ENCODE peak calls at places on chromosomes 11 and 22, in five cellular contexts. P, N, E, D and R are unnamed samples.

GRCh38 chr11:132402056-132402684 is 1031.8 kb downstream of the NTM start:
- DNase-seq in P (peak; percentile 14), N (no peak), E (peak; percentile 72), D (peak; percentile 18), R (peak; percentile 39)

GRCh38 chr22:23117890-23118646 is 23.7 kb downstream of the RSPH14 start:
- DNase-seq in P (no peak), N (no peak), E (no peak), D (no peak), R (no peak)

GRCh38 chr11:83836883-83837654 is 550.9 kb upstream of the CCDC90B start:
- DNase-seq in P (peak; percentile 26), N (no peak), E (peak; percentile 66), D (no peak), R (peak; percentile 55)

GRCh38 chr11:75182652-75183051 is 31.7 kb downstream of the SLCO2B1 start:
- DNase-seq in P (no peak), N (no peak), E (no peak), D (peak; percentile 38), R (no peak)

GRCh38 chr22:38766076-38766777 is 10.4 kb upstream of the SUN2 start:
- DNase-seq in P (peak; percentile 38), N (no peak), E (peak; percentile 87), D (peak; percentile 38), R (peak; percentile 34)

GRCh38 chr22:48209473-48210271 is 1447.2 kb downstream of the TBC1D22A start:
- DNase-seq in P (no peak), N (no peak), E (no peak), D (no peak), R (no peak)

GRCh38 chr11:87445002-87445401 is 407.3 kb downstream of the TMEM135 start:
- DNase-seq in P (no peak), N (no peak), E (no peak), D (no peak), R (no peak)

GRCh38 chr11:60951909-60952741 is at the start of gene SLC15A3:
- DNase-seq in P (peak; percentile 14), N (peak; percentile 33), E (no peak), D (peak; percentile 71), R (no peak)

GRCh38 chr11:75733346-75734107 is 15.9 kb downstream of the MOGAT2 start:
- DNase-seq in P (no peak), N (no peak), E (no peak), D (peak; percentile 27), R (no peak)

GRCh38 chr11:44643207-44643606 is 77.7 kb downstream of the CD82 start:
- DNase-seq in P (no peak), N (no peak), E (no peak), D (no peak), R (no peak)

GRCh38 chr11:92342886-92343285 is 118.3 kb downstream of the FAT3 start:
- DNase-seq in P (no peak), N (no peak), E (no peak), D (no peak), R (no peak)

GRCh38 chr11:48063424-48063978 is 83.1 kb downstream of the PTPRJ start:
- DNase-seq in P (no peak), N (no peak), E (no peak), D (no peak), R (no peak)

GRCh38 chr22:43423046-43423445 is 11.2 kb downstream of the MPPED1 start:
- DNase-seq in P (no peak), N (no peak), E (no peak), D (no peak), R (no peak)

GRCh38 chr11:113392522-113392921 is 4.9 kb downstream of the ANKK1 start:
- DNase-seq in P (no peak), N (no peak), E (no peak), D (no peak), R (no peak)

GRCh38 chr22:27726726-27727449 is 74.7 kb downstream of the MN1 start:
- DNase-seq in P (no peak), N (no peak), E (no peak), D (peak; percentile 72), R (no peak)

GRCh38 chr11:1544536-1544935 is 27.5 kb downstream of the DUSP8 start:
- DNase-seq in P (no peak), N (no peak), E (no peak), D (no peak), R (no peak)

GRCh38 chr22:21042978-21043855 is 2.5 kb upstream of the LRRC74B start:
- DNase-seq in P (no peak), N (no peak), E (no peak), D (no peak), R (no peak)

GRCh38 chr22:43637267-43637666 is 174.8 kb downstream of the EFCAB6 start:
- DNase-seq in P (no peak), N (no peak), E (no peak), D (no peak), R (no peak)

GRCh38 chr11:44178381-44178780 is 82.9 kb downstream of the EXT2 start:
- DNase-seq in P (no peak), N (no peak), E (no peak), D (no peak), R (no peak)

GRCh38 chr11:123570939-123571590 is 83.4 kb downstream of the SCN3B start:
- DNase-seq in P (no peak), N (no peak), E (no peak), D (no peak), R (no peak)

GRCh38 chr11:132704796-132705375 is 827.4 kb downstream of the OPCML start:
- DNase-seq in P (no peak), N (no peak), E (no peak), D (no peak), R (no peak)

GRCh38 chr11:102121329-102121728 is 11.1 kb downstream of the YAP1 start:
- DNase-seq in P (no peak), N (no peak), E (no peak), D (no peak), R (no peak)

GRCh38 chr11:69640995-69641581 is at the start of gene CCND1:
- DNase-seq in P (peak; percentile 30), N (peak; percentile 34), E (no peak), D (peak; percentile 76), R (peak; percentile 17)

GRCh38 chr11:4048340-4048739 is 46.3 kb upstream of the RRM1 start:
- DNase-seq in P (no peak), N (no peak), E (no peak), D (no peak), R (no peak)

DNA sequence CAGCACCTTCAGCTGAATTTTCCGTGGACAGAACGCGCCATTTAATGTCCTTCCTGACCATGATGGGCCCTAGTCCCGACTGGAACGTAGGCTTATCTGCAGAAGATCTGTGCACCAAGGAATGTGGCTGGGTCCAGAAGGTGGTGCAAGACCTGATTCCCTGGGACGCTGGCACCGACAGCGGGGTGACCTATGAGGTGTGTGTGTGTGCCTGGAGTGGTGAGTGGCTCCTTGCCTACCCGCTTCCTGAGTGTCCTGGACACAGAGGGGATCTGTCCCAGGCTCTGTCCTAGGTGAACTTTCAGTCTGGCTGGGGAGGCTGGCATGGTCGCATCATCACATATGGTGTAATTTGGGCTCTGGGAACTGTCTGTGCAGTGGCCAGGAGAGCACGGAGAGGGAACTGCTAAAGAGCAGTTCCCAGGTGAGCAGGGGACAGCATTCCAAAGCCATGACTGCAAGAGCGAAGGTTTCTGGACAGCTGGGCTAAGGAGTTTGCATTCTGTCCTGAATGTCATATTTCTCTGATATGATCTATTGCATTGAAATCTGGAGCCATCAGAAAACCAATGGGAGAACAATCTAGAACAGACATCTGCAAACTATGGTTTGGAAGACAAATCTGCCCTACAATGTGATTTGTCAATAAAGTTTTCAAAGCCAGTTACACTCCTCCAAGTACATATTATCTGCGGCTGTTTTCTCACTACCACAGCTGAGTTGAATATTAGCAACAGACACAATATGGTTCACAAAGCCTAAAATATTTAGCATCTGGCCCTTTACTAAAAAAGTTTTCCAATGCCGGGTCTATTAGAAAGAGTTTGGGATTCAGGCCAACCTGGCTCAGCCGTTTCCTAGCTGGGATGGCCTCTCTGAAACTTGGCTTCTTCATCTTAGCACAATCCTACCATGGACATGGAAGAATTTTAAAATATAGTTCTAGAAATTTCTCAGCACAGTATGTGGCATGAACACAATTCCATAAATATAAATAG is 104.2 kb downstream of the RRAS2 start:
- DNase-seq in P (no peak), N (no peak), E (no peak), D (no peak), R (no peak)
- H3K27ac ChIP-seq in P (no peak overlapping the region), N (no peak overlapping the region), E (no peak overlapping the region), D (no peak overlapping the region), R (no peak overlapping the region)

DNA sequence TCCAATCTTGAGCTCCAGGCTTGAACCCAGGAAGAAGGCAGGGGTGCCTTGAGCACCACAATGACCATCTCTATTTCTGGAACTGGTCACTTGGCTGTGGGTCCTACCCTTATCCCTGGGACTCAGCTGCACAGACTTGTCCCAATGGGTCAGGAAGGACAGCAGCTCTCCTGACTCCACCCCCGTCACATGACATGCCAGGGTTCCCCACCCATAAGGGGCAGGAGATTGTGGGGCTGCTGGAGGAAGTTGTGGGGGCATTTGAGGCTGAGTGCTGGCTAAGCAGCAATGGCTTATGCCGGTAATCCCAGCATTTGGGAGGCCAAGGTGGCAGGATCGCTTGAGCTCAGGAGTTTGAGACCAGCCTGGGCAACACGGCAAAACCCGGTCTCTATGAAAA is 56.2 kb downstream of the NFAM1 start:
- DNase-seq in P (no peak), N (no peak), E (no peak), D (peak; percentile 31), R (no peak)
- H3K27ac ChIP-seq in P (no peak overlapping the region), N (no peak overlapping the region), E (no peak overlapping the region), D (peak overlapping the region; percentile 6), R (no peak overlapping the region)

GRCh38 chr11:27013741-27014415 is 20.0 kb downstream of the FIBIN start:
- DNase-seq in P (no peak), N (no peak), E (no peak), D (no peak), R (no peak)

GRCh38 chr11:27008811-27009535 is 15.1 kb downstream of the FIBIN start:
- DNase-seq in P (no peak), N (no peak), E (no peak), D (no peak), R (no peak)

GRCh38 chr11:27011560-27012253 is 17.8 kb downstream of the FIBIN start:
- DNase-seq in P (no peak), N (no peak), E (no peak), D (no peak), R (no peak)

DNA sequence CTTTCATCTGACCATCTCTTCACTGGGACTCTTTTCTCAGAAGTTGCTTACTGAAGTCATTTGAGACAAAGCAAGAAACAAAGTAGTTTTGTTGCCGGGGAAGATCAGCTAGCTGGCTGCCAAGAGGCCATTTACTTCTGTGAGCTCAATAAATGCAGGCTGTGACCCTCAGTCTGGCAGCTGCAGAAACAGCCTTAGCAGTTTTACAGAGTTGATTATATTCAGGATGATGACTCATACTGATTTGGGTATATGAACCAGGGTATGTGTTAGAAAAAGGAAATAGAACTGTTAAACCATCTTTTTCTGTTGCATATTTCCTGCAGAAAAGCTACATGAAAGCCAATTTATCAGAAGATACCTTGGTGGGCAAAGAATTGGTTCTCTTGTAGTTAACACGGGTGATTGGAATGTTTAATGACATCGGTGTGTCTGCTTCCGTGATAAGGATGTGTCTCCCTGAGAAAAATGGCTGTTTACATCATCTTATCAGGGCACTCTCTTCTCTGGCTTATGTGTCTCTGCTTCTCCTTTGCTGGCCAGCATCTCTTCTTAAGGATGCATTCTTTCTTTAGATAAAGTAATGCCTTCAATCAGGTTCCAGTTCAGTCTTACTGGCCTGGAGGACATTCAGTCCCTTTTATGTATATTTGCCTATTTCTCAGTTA is 18.5 kb downstream of the FIBIN start:
- DNase-seq in P (no peak), N (no peak), E (no peak), D (no peak), R (no peak)
- H3K27ac ChIP-seq in P (no peak overlapping the region), N (peak overlapping the region; percentile 36), E (no peak overlapping the region), D (no peak overlapping the region), R (no peak overlapping the region)

DNA sequence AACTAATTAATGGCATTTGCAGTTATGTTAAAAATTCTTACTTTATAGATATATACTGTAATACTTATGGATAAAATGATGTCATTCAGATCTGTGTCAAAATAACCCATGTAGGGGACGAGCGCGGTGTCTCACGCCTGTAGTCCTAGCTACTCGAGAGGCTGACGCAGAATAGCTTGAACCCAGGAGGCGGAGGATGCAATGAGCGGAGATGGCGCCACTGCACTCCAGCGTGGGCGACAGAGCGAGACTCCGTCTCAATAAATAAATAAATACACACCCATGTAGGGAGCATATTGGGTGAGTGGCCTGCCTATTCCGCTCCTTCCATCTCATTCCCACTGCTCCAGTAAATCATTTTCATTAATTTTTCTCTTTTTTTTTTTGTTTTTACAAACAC is 7.1 kb downstream of the SNU13 start:
- DNase-seq in P (no peak), N (no peak), E (no peak), D (no peak), R (no peak)
- H3K27ac ChIP-seq in P (peak overlapping the region; percentile 93), N (peak overlapping the region; percentile 84), E (no peak overlapping the region), D (peak overlapping the region; percentile 88), R (no peak overlapping the region)